ENCODE peak calls at places on chromosomes 12 and 14, in four cellular contexts. T is T-helper 17 cell, Q is tibial artery, K is HT1080. Y is an unnamed sample.

GRCh38 chr12:65894127-65894526 is 69.8 kb downstream of the HMGA2 start:
- DNase-seq in T (no peak), Q (no peak), K (no peak), Y (no peak)

GRCh38 chr14:78356406-78356805 is 186.2 kb downstream of the NRXN3 start:
- DNase-seq in T (no peak), Q (no peak), K (no peak), Y (no peak)

GRCh38 chr12:104250366-104251125 is 35.0 kb downstream of the TXNRD1 start:
- DNase-seq in T (no peak), Q (no peak), K (no peak), Y (no peak)

GRCh38 chr12:11949738-11950403 is 120.9 kb upstream of the BCL2L14 start:
- DNase-seq in T (no peak), Q (no peak), K (no peak), Y (no peak)

GRCh38 chr14:105154476-105154871 is 14.1 kb downstream of the JAG2 start:
- DNase-seq in T (no peak), Q (no peak), K (no peak), Y (no peak)

GRCh38 chr12:46364777-46365580 is 7.6 kb downstream of the SLC38A2 start:
- DNase-seq in T (no peak), Q (peak), K (peak), Y (no peak)

GRCh38 chr14:75982724-75983358 is 1.0 kb upstream of the TGFB3 start:
- DNase-seq in T (no peak), Q (peak), K (peak), Y (no peak)

GRCh38 chr12:5264006-5264405 is 167.9 kb upstream of the NTF3 start:
- DNase-seq in T (no peak), Q (no peak), K (no peak), Y (no peak)

GRCh38 chr12:57779736-57780135 is 2.9 kb upstream of the TSFM start:
- DNase-seq in T (no peak), Q (no peak), K (no peak), Y (no peak)

GRCh38 chr12:3128498-3129293 is 51.5 kb downstream of the TSPAN9 start:
- DNase-seq in T (no peak), Q (no peak), K (no peak), Y (no peak)

GRCh38 chr12:79424109-79424721 is 266.5 kb downstream of the PAWR start:
- DNase-seq in T (no peak), Q (no peak), K (peak), Y (no peak)

GRCh38 chr12:116159175-116159574 is 118.3 kb downstream of the MED13L start:
- DNase-seq in T (no peak), Q (no peak), K (no peak), Y (no peak)

Y was measured in effector memory CD4-positive, alpha-beta T cell.